ENCODE peak calls at places on chromosomes 13 and 19, in eight cellular contexts. U is left ventricle myocardium inferior; H is fibroblast of lung; F is substantia nigra; B is thoracic aorta; J is CD8-positive, alpha-beta memory T cell; L is tibial artery; S is CD8-positive, alpha-beta T cell. M is an unnamed sample.

GRCh38 chr13:26983533-26984315 is 187.9 kb downstream of the USP12 start:
- DNase-seq in U (no peak), H (peak), F (no peak), B (no peak), J (no peak), L (peak), S (no peak), M (no peak)

GRCh38 chr13:70448820-70449219 is 340.6 kb upstream of the KLHL1 start:
- DNase-seq in U (no peak), H (no peak), F (no peak), B (no peak), J (no peak), L (no peak), S (no peak), M (no peak)

GRCh38 chr19:43470288-43470687 is 4.9 kb upstream of the LYPD3 start:
- DNase-seq in U (no peak), H (peak), F (no peak), B (no peak), J (peak), L (no peak), S (peak), M (no peak)

GRCh38 chr19:10052602-10053360 is 33.3 kb upstream of the SHFL start:
- DNase-seq in U (no peak), H (no peak), F (no peak), B (no peak), J (no peak), L (no peak), S (no peak), M (no peak)

GRCh38 chr13:42985312-42986175 is 6.5 kb downstream of the EPSTI1 start:
- DNase-seq in U (no peak), H (no peak), F (peak), B (no peak), J (no peak), L (no peak), S (no peak), M (no peak)

GRCh38 chr19:38868551-38868950 is 9.5 kb downstream of the RINL start:
- DNase-seq in U (no peak), H (no peak), F (no peak), B (no peak), J (no peak), L (no peak), S (no peak), M (no peak)

GRCh38 chr13:99944606-99945005 is 27.0 kb downstream of the ZIC5 start:
- DNase-seq in U (no peak), H (no peak), F (no peak), B (no peak), J (no peak), L (peak), S (no peak), M (no peak)

GRCh38 chr19:32407004-32407992 is 1.7 kb downstream of the DPY19L3 start:
- DNase-seq in U (no peak), H (peak), F (peak), B (no peak), J (no peak), L (no peak), S (no peak), M (peak)

GRCh38 chr13:48491423-48492122 is 41.3 kb downstream of the RCBTB2 start:
- DNase-seq in U (no peak), H (no peak), F (no peak), B (no peak), J (no peak), L (no peak), S (no peak), M (no peak)

GRCh38 chr19:12379732-12380443 is 14.4 kb upstream of the ZNF442 start:
- DNase-seq in U (no peak), H (no peak), F (no peak), B (no peak), J (no peak), L (no peak), S (no peak), M (no peak)

GRCh38 chr19:57241181-57241580 is 749 bp downstream of the ZNF805 start:
- DNase-seq in U (no peak), H (peak), F (no peak), B (no peak), J (no peak), L (no peak), S (no peak), M (no peak)

GRCh38 chr19:9073806-9074205 is 13.1 kb upstream of the OR1M1 start:
- DNase-seq in U (no peak), H (no peak), F (no peak), B (no peak), J (no peak), L (no peak), S (no peak), M (no peak)

GRCh38 chr13:39965309-39965708 is 309.8 kb downstream of the COG6 start:
- DNase-seq in U (no peak), H (no peak), F (no peak), B (no peak), J (no peak), L (no peak), S (no peak), M (no peak)

GRCh38 chr19:3785464-3785937 is 680 bp downstream of the MATK start:
- DNase-seq in U (no peak), H (no peak), F (no peak), B (no peak), J (peak), L (no peak), S (peak), M (no peak)

GRCh38 chr19:611506-611869 is 21.8 kb downstream of the HCN2 start:
- DNase-seq in U (no peak), H (peak), F (no peak), B (no peak), J (no peak), L (no peak), S (no peak), M (no peak)

GRCh38 chr13:113898391-113898790 is 34.5 kb upstream of the GAS6 start:
- DNase-seq in U (no peak), H (no peak), F (no peak), B (no peak), J (no peak), L (peak), S (no peak), M (no peak)

GRCh38 chr13:92530364-92530763 is 696.2 kb upstream of the GPC6 start:
- DNase-seq in U (no peak), H (no peak), F (no peak), B (no peak), J (no peak), L (no peak), S (no peak), M (no peak)

GRCh38 chr19:14078406-14078805 is 5.8 kb downstream of the MISP3 start:
- DNase-seq in U (no peak), H (no peak), F (no peak), B (no peak), J (no peak), L (no peak), S (no peak), M (no peak)

GRCh38 chr19:35901055-35901644 is 810 bp upstream of the NFKBID start:
- DNase-seq in U (no peak), H (peak), F (no peak), B (no peak), J (no peak), L (no peak), S (no peak), M (no peak)
- H3K27ac ChIP-seq in U (peak), H (no peak), F (no peak), B (no peak), J (peak), L (peak), S (peak), M (peak)

GRCh38 chr13:50686547-50686946 is 156.9 kb downstream of the DLEU7 start:
- DNase-seq in U (no peak), H (no peak), F (no peak), B (no peak), J (no peak), L (no peak), S (no peak), M (no peak)
- H3K27ac ChIP-seq in U (peak), H (no peak), F (peak), B (no peak), J (no peak), L (no peak), S (no peak), M (no peak)

GRCh38 chr13:101267656-101268055 is 148.7 kb downstream of the NALCN start:
- DNase-seq in U (no peak), H (peak), F (no peak), B (no peak), J (no peak), L (no peak), S (no peak), M (no peak)
- H3K27ac ChIP-seq in U (no peak), H (no peak), F (no peak), B (no peak), J (no peak), L (no peak), S (no peak), M (no peak)

DNA sequence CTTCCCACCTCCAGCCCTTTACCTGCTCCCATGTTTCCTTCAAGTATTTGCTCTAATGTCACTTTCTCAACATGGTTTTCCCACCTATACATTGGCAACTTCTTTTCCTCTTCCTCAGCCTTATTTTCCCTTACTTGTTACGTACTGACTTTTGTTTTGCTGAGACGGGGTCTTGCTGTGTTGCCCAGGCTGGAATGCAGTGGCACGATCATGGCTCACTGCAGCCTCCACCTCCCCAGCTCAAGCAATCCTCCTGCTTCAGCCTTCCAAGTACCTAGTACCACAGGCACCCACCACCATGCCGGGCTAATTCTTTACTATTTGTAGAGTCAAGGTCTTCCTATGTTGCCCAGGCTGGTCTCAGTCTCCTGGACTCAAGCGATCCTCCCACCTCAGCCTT is 5.0 kb downstream of the PRODH2 start:
- DNase-seq in U (no peak), H (no peak), F (no peak), B (no peak), J (no peak), L (no peak), S (no peak), M (no peak)
- H3K27ac ChIP-seq in U (no peak), H (no peak), F (no peak), B (no peak), J (no peak), L (no peak), S (no peak), M (no peak)

GRCh38 chr13:28573595-28574373 is 78.9 kb upstream of the FLT1 start:
- DNase-seq in U (no peak), H (no peak), F (no peak), B (no peak), J (no peak), L (no peak), S (no peak), M (no peak)
- H3K27ac ChIP-seq in U (no peak), H (peak), F (no peak), B (no peak), J (peak), L (no peak), S (no peak), M (no peak)

DNA sequence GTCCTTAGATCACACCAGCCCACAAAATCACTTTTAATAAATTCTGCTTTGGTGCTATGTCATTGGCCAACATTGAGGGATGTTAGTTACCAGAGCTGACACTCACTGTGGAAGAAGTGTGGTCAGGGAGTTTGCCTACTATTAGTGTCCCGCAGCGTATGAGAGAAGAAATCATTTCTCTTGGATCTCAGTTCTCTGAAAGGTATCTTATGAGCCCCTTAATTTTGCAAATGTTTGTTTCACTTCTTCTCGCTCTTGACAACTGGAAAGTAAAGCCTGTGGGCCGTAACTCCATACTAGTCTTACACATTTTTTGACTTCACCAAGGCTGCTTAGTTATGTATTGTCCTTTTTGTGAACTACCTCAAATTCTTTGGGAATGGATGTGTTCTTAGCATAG is 80.9 kb downstream of the FLT1 start:
- DNase-seq in U (no peak), H (no peak), F (no peak), B (no peak), J (no peak), L (no peak), S (no peak), M (no peak)
- H3K27ac ChIP-seq in U (peak), H (no peak), F (no peak), B (no peak), J (no peak), L (no peak), S (no peak), M (no peak)